ENCODE peak calls at places on chromosomes 2 and 18, in four cellular contexts. J is upper lobe of right lung, X is hepatocyte, O is lower lobe of right lung. D is an unnamed sample.

GRCh38 chr2:150477347-150477746 is 10.1 kb downstream of the RND3 start:
- DNase-seq in X (peak; percentile 79), J (no peak), O (no peak), D (no peak)

GRCh38 chr2:24262571-24262970 is 87.7 kb downstream of the FAM228A start:
- DNase-seq in J (no peak), O (no peak), X (no peak), D (no peak)

GRCh38 chr18:55988537-55988936 is 400.5 kb upstream of the TCF4 start:
- DNase-seq in X (peak; percentile 57), J (no peak), O (no peak), D (no peak)

GRCh38 chr2:29009711-29010677 is 28.9 kb downstream of the TOGARAM2 start:
- DNase-seq in X (no peak), O (no peak), J (no peak), D (no peak)

GRCh38 chr18:35500113-35500512 is 2.4 kb upstream of the INO80C start:
- DNase-seq in O (no peak), J (no peak), X (no peak), D (no peak)

GRCh38 chr18:54879691-54880090 is 51.4 kb downstream of the RAB27B start:
- DNase-seq in O (no peak), J (no peak), X (no peak), D (no peak)

GRCh38 chr2:26540977-26541376 is 63.1 kb upstream of the OTOF start:
- DNase-seq in X (no peak), J (peak; percentile 18), O (no peak), D (no peak)

GRCh38 chr2:223724831-223725230 is 112.6 kb downstream of the AP1S3 start:
- DNase-seq in X (no peak), O (no peak), J (no peak), D (no peak)

GRCh38 chr18:7789853-7790552 is 222.9 kb downstream of the PTPRM start:
- DNase-seq in J (no peak), O (no peak), X (peak; percentile 68), D (no peak)

GRCh38 chr2:230723363-230723762 is 10.7 kb downstream of the CAB39 start:
- DNase-seq in X (no peak), O (no peak), J (no peak), D (no peak)

GRCh38 chr18:42901161-42901560 is 214.3 kb downstream of the RIT2 start:
- DNase-seq in O (no peak), J (no peak), X (no peak), D (no peak)

GRCh38 chr2:25814681-25815080 is 63.6 kb downstream of the ASXL2 start:
- DNase-seq in J (no peak), X (no peak), O (no peak), D (no peak)

GRCh38 chr2:210022824-210023223 is 20.4 kb downstream of the RPE start:
- DNase-seq in J (no peak), X (no peak), O (no peak), D (no peak)

GRCh38 chr2:165825041-165825440 is 31.0 kb upstream of the GALNT3 start:
- DNase-seq in O (no peak), X (peak; percentile 8), J (no peak), D (peak; percentile 12)

GRCh38 chr18:58167073-58167472 is 123.0 kb downstream of the NEDD4L start:
- DNase-seq in O (no peak), X (no peak), J (no peak), D (no peak)

GRCh38 chr2:75592028-75592427 is 31.3 kb upstream of the EVA1A start:
- DNase-seq in O (no peak), X (peak; percentile 50), J (no peak), D (no peak)

GRCh38 chr2:177172034-177172880 is 40.3 kb upstream of the HNRNPA3 start:
- DNase-seq in X (no peak), O (no peak), J (no peak), D (no peak)

GRCh38 chr18:63158012-63158631 is 161.4 kb downstream of the BCL2 start:
- DNase-seq in O (no peak), X (no peak), J (no peak), D (no peak)

GRCh38 chr18:63161032-63161727 is 158.4 kb downstream of the BCL2 start:
- DNase-seq in X (no peak), O (no peak), J (no peak), D (no peak)

GRCh38 chr18:63160172-63160995 is 159.2 kb downstream of the BCL2 start:
- DNase-seq in O (no peak), J (no peak), X (no peak), D (no peak)

GRCh38 chr18:63158676-63159291 is 160.8 kb downstream of the BCL2 start:
- DNase-seq in X (no peak), O (no peak), J (no peak), D (no peak)

DNA sequence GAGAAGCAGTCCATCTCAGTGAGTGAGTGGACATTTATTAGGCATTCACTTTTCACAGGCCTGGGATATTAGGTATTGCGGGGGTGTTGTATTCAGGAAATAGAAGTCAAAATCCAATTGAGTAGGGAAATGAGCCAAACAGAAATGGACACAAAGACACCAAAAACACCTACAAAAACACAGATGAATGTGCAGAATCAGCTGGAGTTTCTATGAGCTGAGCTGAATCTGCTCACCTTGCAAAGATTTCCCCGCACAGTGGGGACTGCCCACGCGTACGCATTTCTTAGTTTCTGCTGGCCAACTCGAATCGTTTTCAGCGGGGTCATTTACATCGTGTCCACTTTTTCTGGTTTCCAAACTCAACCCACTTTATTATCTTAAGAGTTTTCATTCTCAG is 160.0 kb downstream of the BCL2 start:
- DNase-seq in X (no peak), J (no peak), O (no peak), D (no peak)
- H3K4me1 ChIP-seq in X (peaks cover 28% of the 10 kb centered on the region), J (peaks cover 28% of the 10 kb centered on the region), O (peaks cover 38% of the 10 kb centered on the region), D (peaks cover 14% of the 10 kb centered on the region)

GRCh38 chr2:190997516-190998113 is 16.4 kb downstream of the STAT1 start:
- DNase-seq in O (no peak), J (no peak), X (no peak), D (no peak)

GRCh38 chr2:191001624-191002023 is 12.3 kb downstream of the STAT1 start:
- DNase-seq in X (no peak), J (no peak), O (no peak), D (no peak)

GRCh38 chr2:190999058-190999457 is 14.9 kb downstream of the STAT1 start:
- DNase-seq in O (no peak), J (no peak), X (no peak), D (no peak)

GRCh38 chr2:191001032-191001431 is 12.9 kb downstream of the STAT1 start:
- DNase-seq in X (no peak), O (no peak), J (no peak), D (no peak)

GRCh38 chr2:190999949-191000665 is 13.9 kb downstream of the STAT1 start:
- DNase-seq in X (no peak), O (no peak), J (no peak), D (no peak)
- TF ChIP-seq CTCF in X (no peak), O (no peak), J (no peak), D (no peak)

GRCh38 chr2:237867465-237867864 is 8.0 kb downstream of the RAMP1 start:
- DNase-seq in J (peak; percentile 45), O (no peak), X (peak; percentile 20), D (no peak)

GRCh38 chr2:237866119-237866621 is 6.7 kb downstream of the RAMP1 start:
- DNase-seq in O (no peak), J (no peak), X (peak; percentile 40), D (no peak)

GRCh38 chr2:237864940-237865622 is 5.7 kb downstream of the RAMP1 start:
- DNase-seq in X (peak; percentile 64), O (no peak), J (peak; percentile 18), D (no peak)

GRCh38 chr2:237864030-237864931 is 4.9 kb downstream of the RAMP1 start:
- DNase-seq in O (no peak), X (no peak), J (peak; percentile 59), D (no peak)

GRCh38 chr2:237865623-237866041 is 6.2 kb downstream of the RAMP1 start:
- DNase-seq in J (peak; percentile 47), O (no peak), X (no peak), D (no peak)
- H3K4me3 ChIP-seq in J (no peak overlapping the region), O (no peak overlapping the region), X (no peak overlapping the region), D (no peak overlapping the region)

GRCh38 chr2:69017876-69018275 is 4.9 kb downstream of the ANTXR1 start:
- DNase-seq in J (no peak), O (no peak), X (no peak), D (no peak)
- H3K4me1 ChIP-seq in J (peaks cover 8% of the 10 kb centered on the region), O (peaks cover 31% of the 10 kb centered on the region), X (peaks cover 6% of the 10 kb centered on the region), D (no peaks in the 10 kb centered on the region)

GRCh38 chr2:48693066-48693465 is 62.5 kb downstream of the LHCGR start:
- DNase-seq in J (no peak), X (no peak), O (no peak), D (no peak)
- TF ChIP-seq CTCF in J (no peak), X (no peak), O (no peak), D (no peak)

DNA sequence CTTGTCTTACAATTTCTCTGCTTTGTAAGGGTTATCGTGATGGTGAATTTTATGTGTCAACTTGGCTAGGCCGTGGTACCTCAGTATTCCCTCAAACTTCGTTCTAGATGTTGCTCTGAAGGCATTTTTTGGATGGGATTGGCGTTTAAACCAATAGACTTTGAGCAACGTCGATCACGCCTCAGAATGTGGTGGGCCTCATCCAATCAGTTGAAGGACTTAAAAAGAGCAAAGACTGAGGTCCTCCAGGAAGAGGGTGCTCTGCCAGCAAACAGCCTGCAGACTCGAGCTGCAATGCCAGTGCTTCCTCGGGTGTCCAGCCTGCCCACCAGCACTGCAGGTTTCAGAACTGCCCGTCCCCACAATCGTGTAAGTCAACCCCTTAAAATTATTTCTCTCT is 145.8 kb upstream of the SALL3 start:
- DNase-seq in O (no peak), J (no peak), X (no peak), D (no peak)
- H3K4me3 ChIP-seq in O (no peak overlapping the region), J (no peak overlapping the region), X (no peak overlapping the region), D (no peak overlapping the region)

GRCh38 chr18:63150326-63150725 is 169.2 kb downstream of the BCL2 start:
- DNase-seq in J (no peak), O (no peak), X (no peak), D (no peak)
- H3K4me1 ChIP-seq in J (peaks cover 12% of the 10 kb centered on the region), O (peaks cover 18% of the 10 kb centered on the region), X (no peaks in the 10 kb centered on the region), D (no peaks in the 10 kb centered on the region)

GRCh38 chr2:43021791-43022500 is 204.5 kb downstream of the ZFP36L2 start:
- DNase-seq in O (no peak), X (peak; percentile 69), J (no peak), D (no peak)
- TF ChIP-seq CTCF in O (no peak), X (peak; percentile 37), J (no peak), D (peak; percentile 53)

GRCh38 chr2:73716518-73717250 is 20.5 kb downstream of the TPRKB start:
- DNase-seq in X (no peak), O (no peak), J (no peak), D (no peak)
- H3K4me3 ChIP-seq in X (no peak overlapping the region), O (no peak overlapping the region), J (no peak overlapping the region), D (no peak overlapping the region)

GRCh38 chr2:168145011-168145410 is 102.4 kb downstream of the STK39 start:
- DNase-seq in O (no peak), X (no peak), J (no peak), D (no peak)
- H3K4me1 ChIP-seq in O (peaks cover 16% of the 10 kb centered on the region), X (no peaks in the 10 kb centered on the region), J (no peaks in the 10 kb centered on the region), D (no peaks in the 10 kb centered on the region)